ENCODE peak calls at places on chromosome 15, in eight cellular contexts. One of them, this sample, is unnamed.
A peak's percentile ranks its signal among the peaks of the same experiment; 100 is the strongest.

GRCh38 chr15:25179673-25180511 is 225.1 kb downstream of the SNRPN start:
- DNase-seq in MM.1S: no peak
- DNase-seq in breast epithelium: peak; percentile 6
- DNase-seq in epithelial cell of esophagus: no peak
- DNase-seq in PC-9: no peak
- DNase-seq in Panc1: no peak
- DNase-seq in IMR-90: no peak
- DNase-seq in stomach: peak; percentile 20
- DNase-seq in this sample: no peak

GRCh38 chr15:85539491-85539890 is 159.1 kb downstream of the AKAP13 start:
- DNase-seq in PC-9: no peak
- DNase-seq in epithelial cell of esophagus: no peak
- DNase-seq in IMR-90: no peak
- DNase-seq in MM.1S: peak; percentile 23
- DNase-seq in stomach: no peak
- DNase-seq in breast epithelium: no peak
- DNase-seq in Panc1: no peak
- DNase-seq in this sample: no peak

GRCh38 chr15:62407962-62408361 is 242.9 kb upstream of the C2CD4B start:
- DNase-seq in epithelial cell of esophagus: no peak
- DNase-seq in Panc1: no peak
- DNase-seq in MM.1S: no peak
- DNase-seq in PC-9: no peak
- DNase-seq in IMR-90: no peak
- DNase-seq in breast epithelium: no peak
- DNase-seq in stomach: no peak
- DNase-seq in this sample: no peak

GRCh38 chr15:56244811-56245576 is 1.3 kb upstream of the RFX7 start:
- DNase-seq in stomach: peak; percentile 50
- DNase-seq in breast epithelium: no peak
- DNase-seq in PC-9: peak; percentile 1
- DNase-seq in IMR-90: no peak
- DNase-seq in epithelial cell of esophagus: no peak
- DNase-seq in MM.1S: no peak
- DNase-seq in Panc1: no peak
- DNase-seq in this sample: no peak

GRCh38 chr15:68843425-68844311 is 23.0 kb upstream of the ANP32A start:
- DNase-seq in Panc1: no peak
- DNase-seq in stomach: no peak
- DNase-seq in epithelial cell of esophagus: peak; percentile 10
- DNase-seq in PC-9: no peak
- DNase-seq in IMR-90: no peak
- DNase-seq in breast epithelium: no peak
- DNase-seq in MM.1S: peak; percentile 57
- DNase-seq in this sample: no peak

GRCh38 chr15:97890307-97890706 is 70.2 kb upstream of the ARRDC4 start:
- DNase-seq in MM.1S: no peak
- DNase-seq in IMR-90: no peak
- DNase-seq in PC-9: no peak
- DNase-seq in epithelial cell of esophagus: no peak
- DNase-seq in breast epithelium: no peak
- DNase-seq in stomach: no peak
- DNase-seq in Panc1: no peak
- DNase-seq in this sample: no peak

GRCh38 chr15:67879440-67880129 is 39.7 kb upstream of the RNU6-1 start:
- DNase-seq in breast epithelium: no peak
- DNase-seq in stomach: no peak
- DNase-seq in epithelial cell of esophagus: no peak
- DNase-seq in PC-9: no peak
- DNase-seq in MM.1S: no peak
- DNase-seq in IMR-90: no peak
- DNase-seq in Panc1: no peak
- DNase-seq in this sample: no peak

GRCh38 chr15:31325432-31325975 is 1.1 kb upstream of the KLF13 start:
- DNase-seq in epithelial cell of esophagus: peak; percentile 26
- DNase-seq in breast epithelium: no peak
- DNase-seq in IMR-90: peak; percentile 6
- DNase-seq in stomach: peak; percentile 64
- DNase-seq in PC-9: no peak
- DNase-seq in Panc1: no peak
- DNase-seq in MM.1S: peak; percentile 40
- DNase-seq in this sample: no peak

DNA sequence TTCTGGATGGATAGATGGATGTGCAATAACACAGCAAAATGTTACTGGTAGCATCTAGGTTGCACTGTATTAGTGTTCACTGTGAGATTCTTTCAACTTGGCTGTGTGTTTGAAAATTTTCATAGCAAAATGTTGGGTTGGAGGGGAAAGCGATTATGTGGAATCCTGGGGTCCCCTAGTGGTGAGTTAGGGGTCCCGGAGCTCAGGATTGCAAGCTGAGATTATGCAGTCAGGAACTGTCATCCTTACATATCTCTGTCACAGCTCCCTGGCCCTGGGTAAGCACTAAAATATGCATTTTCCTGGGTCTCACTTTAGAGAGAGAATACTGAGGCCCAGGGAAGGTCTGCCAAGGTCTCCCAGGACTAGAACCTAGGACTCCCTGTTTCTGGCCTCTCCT is 77.2 kb downstream of the CEMIP start:
- DNase-seq in MM.1S: no peak
- DNase-seq in PC-9: no peak
- DNase-seq in IMR-90: no peak
- DNase-seq in breast epithelium: no peak
- DNase-seq in Panc1: no peak
- DNase-seq in epithelial cell of esophagus: peak; percentile 23
- DNase-seq in stomach: no peak
- DNase-seq in this sample: no peak
- TF ChIP-seq CTCF in MM.1S: peak; percentile 17
- TF ChIP-seq CTCF in PC-9: peak; percentile 57
- TF ChIP-seq CTCF in IMR-90: peak; percentile 35
- TF ChIP-seq CTCF in breast epithelium: no peak
- TF ChIP-seq CTCF in Panc1: no peak
- TF ChIP-seq CTCF in epithelial cell of esophagus: no peak
- TF ChIP-seq CTCF in stomach: no peak
- TF ChIP-seq CTCF in this sample: no peak

DNA sequence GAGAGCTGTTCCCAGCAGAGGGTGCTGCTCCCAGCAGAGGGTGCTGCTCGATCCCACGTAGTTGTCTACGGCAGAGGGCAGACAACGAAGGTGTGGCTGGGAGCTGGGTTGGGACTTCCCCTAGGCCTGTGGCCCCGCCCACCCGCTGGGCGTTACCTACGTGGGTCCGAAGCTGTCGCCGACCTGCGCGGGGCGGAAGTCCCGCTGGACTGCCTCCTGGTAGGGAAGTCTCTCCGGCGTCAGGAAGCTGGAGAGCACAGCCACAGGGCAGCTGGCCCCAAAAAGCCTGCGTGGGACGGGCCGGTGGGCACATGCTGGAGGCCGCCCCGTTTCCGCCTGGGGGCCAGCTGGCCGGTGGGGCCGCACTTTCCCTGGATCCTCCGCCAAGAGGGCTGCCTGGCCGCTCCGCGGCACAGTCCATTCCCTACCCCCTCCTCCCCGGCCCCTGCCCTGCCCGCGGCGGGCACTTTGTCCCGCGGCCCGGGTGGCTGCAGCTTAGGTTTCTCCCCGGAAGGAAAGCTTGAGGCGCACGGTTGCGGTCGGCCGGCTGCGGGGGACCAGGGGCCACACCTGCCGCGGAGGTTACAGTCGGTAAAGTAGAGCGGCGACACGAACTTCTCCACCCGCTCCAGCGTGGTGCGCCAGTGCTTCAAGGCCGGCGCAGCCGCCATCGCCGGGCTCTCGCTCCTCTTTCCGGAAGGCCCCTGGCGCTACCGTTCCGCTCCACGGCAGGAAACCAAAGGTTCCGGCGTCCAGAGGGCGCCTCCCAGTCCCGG is at the start of gene MAN2C1:
- DNase-seq in breast epithelium: peak; percentile 96
- DNase-seq in stomach: peak; percentile 98
- DNase-seq in MM.1S: peak; percentile 98
- DNase-seq in PC-9: peak; percentile 97
- DNase-seq in epithelial cell of esophagus: peak; percentile 98
- DNase-seq in Panc1: peak; percentile 84
- DNase-seq in IMR-90: peak; percentile 94
- DNase-seq in this sample: peak; percentile 97
- TF ChIP-seq CTCF in breast epithelium: peak; percentile 23
- TF ChIP-seq CTCF in stomach: peak; percentile 47
- TF ChIP-seq CTCF in MM.1S: peak; percentile 85
- TF ChIP-seq CTCF in PC-9: no peak
- TF ChIP-seq CTCF in epithelial cell of esophagus: peak; percentile 87
- TF ChIP-seq CTCF in Panc1: peak; percentile 93
- TF ChIP-seq CTCF in IMR-90: peak; percentile 78
- TF ChIP-seq CTCF in this sample: peak; percentile 64

GRCh38 chr15:78810003-78810376 is 1.3 kb downstream of the ADAMTS7 start:
- DNase-seq in epithelial cell of esophagus: no peak
- DNase-seq in stomach: no peak
- DNase-seq in MM.1S: no peak
- DNase-seq in IMR-90: no peak
- DNase-seq in Panc1: no peak
- DNase-seq in breast epithelium: no peak
- DNase-seq in PC-9: no peak
- DNase-seq in this sample: no peak

GRCh38 chr15:78811825-78812183 is 540 bp upstream of the ADAMTS7 start:
- DNase-seq in stomach: no peak
- DNase-seq in MM.1S: no peak
- DNase-seq in IMR-90: no peak
- DNase-seq in PC-9: no peak
- DNase-seq in epithelial cell of esophagus: no peak
- DNase-seq in breast epithelium: no peak
- DNase-seq in Panc1: no peak
- DNase-seq in this sample: no peak

GRCh38 chr15:78808550-78808949 is 2.7 kb downstream of the ADAMTS7 start:
- DNase-seq in stomach: no peak
- DNase-seq in breast epithelium: no peak
- DNase-seq in IMR-90: peak; percentile 34
- DNase-seq in epithelial cell of esophagus: peak; percentile 54
- DNase-seq in MM.1S: peak; percentile 74
- DNase-seq in Panc1: peak; percentile 20
- DNase-seq in PC-9: no peak
- DNase-seq in this sample: peak; percentile 54

GRCh38 chr15:78811124-78811824 is at the start of gene ADAMTS7:
- DNase-seq in epithelial cell of esophagus: peak; percentile 53
- DNase-seq in MM.1S: peak; percentile 73
- DNase-seq in breast epithelium: no peak
- DNase-seq in PC-9: peak; percentile 64
- DNase-seq in IMR-90: peak; percentile 71
- DNase-seq in stomach: peak; percentile 70
- DNase-seq in Panc1: no peak
- DNase-seq in this sample: peak; percentile 58

DNA sequence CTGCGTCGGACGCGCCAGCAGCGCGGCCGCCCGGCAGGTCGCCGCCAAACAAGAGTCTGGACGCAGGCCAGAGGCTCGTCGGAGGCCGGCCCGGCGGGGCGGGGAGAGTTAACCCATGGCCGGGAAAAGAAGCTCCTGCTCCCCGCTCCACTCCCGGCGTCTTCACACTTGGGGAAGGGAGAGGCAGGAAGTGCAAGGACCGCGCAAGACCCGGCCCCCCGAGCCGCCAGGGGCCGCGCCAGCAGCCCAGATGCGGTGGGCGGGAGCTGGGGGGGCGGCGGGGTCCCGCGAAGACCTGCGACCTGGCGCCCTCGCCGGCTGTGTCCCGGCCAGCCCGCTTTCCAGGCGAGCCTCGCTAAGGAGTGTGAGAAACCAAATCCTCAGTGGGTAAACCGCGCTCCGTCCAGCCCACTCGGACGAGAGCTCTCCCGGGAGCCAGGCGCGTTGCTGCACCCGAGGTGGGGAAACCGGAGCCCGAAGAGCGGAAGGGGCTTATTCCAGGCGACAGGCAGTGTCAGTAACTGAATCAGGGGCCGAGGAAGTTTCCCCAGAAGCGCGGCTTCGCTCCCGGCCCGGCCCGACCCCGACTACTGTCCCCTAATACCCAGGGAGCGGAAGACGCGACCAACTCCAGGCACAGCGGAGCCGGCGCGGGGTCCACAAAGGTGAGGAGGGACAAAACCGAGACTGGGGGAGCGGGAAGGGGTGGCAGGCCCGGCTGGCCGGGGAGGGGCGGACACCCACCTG is 714 bp downstream of the ADAMTS7 start:
- DNase-seq in epithelial cell of esophagus: peak; percentile 16
- DNase-seq in PC-9: peak; percentile 39
- DNase-seq in breast epithelium: no peak
- DNase-seq in MM.1S: no peak
- DNase-seq in stomach: peak; percentile 67
- DNase-seq in Panc1: no peak
- DNase-seq in IMR-90: peak; percentile 35
- DNase-seq in this sample: peak; percentile 43
- TF ChIP-seq CTCF in epithelial cell of esophagus: no peak
- TF ChIP-seq CTCF in PC-9: no peak
- TF ChIP-seq CTCF in breast epithelium: no peak
- TF ChIP-seq CTCF in MM.1S: no peak
- TF ChIP-seq CTCF in stomach: no peak
- TF ChIP-seq CTCF in Panc1: no peak
- TF ChIP-seq CTCF in IMR-90: peak; percentile 4
- TF ChIP-seq CTCF in this sample: no peak

GRCh38 chr15:46685096-46685495 is 1032.2 kb upstream of the SEMA6D start:
- DNase-seq in Panc1: no peak
- DNase-seq in breast epithelium: no peak
- DNase-seq in MM.1S: no peak
- DNase-seq in stomach: no peak
- DNase-seq in PC-9: no peak
- DNase-seq in IMR-90: no peak
- DNase-seq in epithelial cell of esophagus: no peak
- DNase-seq in this sample: no peak

GRCh38 chr15:46677491-46677890 is 1039.8 kb upstream of the SEMA6D start:
- DNase-seq in Panc1: no peak
- DNase-seq in MM.1S: no peak
- DNase-seq in IMR-90: no peak
- DNase-seq in stomach: no peak
- DNase-seq in breast epithelium: no peak
- DNase-seq in epithelial cell of esophagus: no peak
- DNase-seq in PC-9: no peak
- DNase-seq in this sample: no peak

GRCh38 chr15:46681901-46682300 is 1035.4 kb upstream of the SEMA6D start:
- DNase-seq in MM.1S: no peak
- DNase-seq in stomach: no peak
- DNase-seq in Panc1: no peak
- DNase-seq in breast epithelium: no peak
- DNase-seq in PC-9: no peak
- DNase-seq in epithelial cell of esophagus: no peak
- DNase-seq in IMR-90: no peak
- DNase-seq in this sample: no peak

GRCh38 chr15:46685681-46686080 is 1031.6 kb upstream of the SEMA6D start:
- DNase-seq in breast epithelium: no peak
- DNase-seq in MM.1S: no peak
- DNase-seq in epithelial cell of esophagus: no peak
- DNase-seq in stomach: no peak
- DNase-seq in PC-9: no peak
- DNase-seq in IMR-90: no peak
- DNase-seq in Panc1: no peak
- DNase-seq in this sample: no peak

DNA sequence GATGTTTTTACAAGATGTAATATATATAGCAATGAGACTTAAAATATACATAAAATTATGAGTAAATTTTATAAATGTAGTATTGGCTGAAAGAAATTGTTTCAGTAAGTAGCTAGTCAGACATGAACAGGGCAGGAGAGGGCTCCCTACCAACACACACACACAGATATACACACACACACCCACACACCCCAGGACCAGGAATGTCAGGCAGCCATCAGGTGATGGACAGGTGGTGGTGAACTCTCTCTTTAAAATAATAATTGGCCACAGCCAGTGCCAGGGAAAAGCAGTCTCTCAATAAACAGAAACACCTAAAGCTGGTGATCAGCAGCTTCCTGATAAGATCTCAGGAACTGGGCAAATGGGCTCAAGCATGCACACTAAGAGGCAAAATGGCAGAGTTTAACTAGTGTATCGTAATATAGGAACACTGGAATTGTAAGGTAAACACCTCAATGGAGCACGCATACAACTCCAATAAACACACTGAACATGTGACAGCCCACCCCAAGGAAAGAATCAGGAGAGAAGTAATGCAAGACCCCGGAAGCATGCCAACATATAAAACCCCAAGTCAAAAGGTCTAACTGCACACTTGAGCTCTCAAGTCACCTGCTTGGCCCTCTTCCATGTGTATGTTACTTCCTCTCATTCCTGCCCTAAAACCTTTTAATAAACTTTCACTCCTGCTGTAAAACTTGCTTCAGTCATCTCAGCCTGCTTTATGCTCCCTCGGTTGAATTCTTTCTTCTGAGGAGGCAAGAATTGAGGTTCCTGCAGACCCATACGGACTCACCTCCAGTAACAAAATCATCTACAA is 1034.1 kb upstream of the SEMA6D start:
- DNase-seq in MM.1S: no peak
- DNase-seq in epithelial cell of esophagus: no peak
- DNase-seq in stomach: no peak
- DNase-seq in PC-9: no peak
- DNase-seq in breast epithelium: no peak
- DNase-seq in Panc1: no peak
- DNase-seq in IMR-90: no peak
- DNase-seq in this sample: no peak
- TF ChIP-seq CTCF in MM.1S: no peak
- TF ChIP-seq CTCF in epithelial cell of esophagus: no peak
- TF ChIP-seq CTCF in stomach: no peak
- TF ChIP-seq CTCF in PC-9: no peak
- TF ChIP-seq CTCF in breast epithelium: no peak
- TF ChIP-seq CTCF in Panc1: no peak
- TF ChIP-seq CTCF in IMR-90: no peak
- TF ChIP-seq CTCF in this sample: no peak